ENCODE peak calls at places on chromosome 16, in five cellular contexts. One of them, this sample, is unnamed.

GRCh38 chr16:89599451-89599858 is 14.0 kb upstream of the DPEP1 start:
- DNase-seq in fibroblast of pulmonary artery: no peak
- DNase-seq in BE2C: peak
- DNase-seq in upper lobe of right lung: no peak
- DNase-seq in bronchial epithelial cell: peak
- DNase-seq in this sample: peak

GRCh38 chr16:12874135-12874534 is 27.3 kb upstream of the SHISA9 start:
- DNase-seq in BE2C: no peak
- DNase-seq in upper lobe of right lung: no peak
- DNase-seq in fibroblast of pulmonary artery: peak
- DNase-seq in bronchial epithelial cell: peak
- DNase-seq in this sample: no peak

GRCh38 chr16:8996891-8997290 is 33.2 kb upstream of the USP7 start:
- DNase-seq in bronchial epithelial cell: no peak
- DNase-seq in upper lobe of right lung: no peak
- DNase-seq in fibroblast of pulmonary artery: peak
- DNase-seq in BE2C: peak
- DNase-seq in this sample: no peak

GRCh38 chr16:24778676-24779075 is 49.2 kb downstream of the TNRC6A start:
- DNase-seq in BE2C: no peak
- DNase-seq in upper lobe of right lung: no peak
- DNase-seq in bronchial epithelial cell: no peak
- DNase-seq in fibroblast of pulmonary artery: no peak
- DNase-seq in this sample: no peak

GRCh38 chr16:24753437-24753836 is 24.0 kb downstream of the TNRC6A start:
- DNase-seq in upper lobe of right lung: no peak
- DNase-seq in fibroblast of pulmonary artery: no peak
- DNase-seq in bronchial epithelial cell: peak
- DNase-seq in BE2C: no peak
- DNase-seq in this sample: no peak

GRCh38 chr16:85399583-85400284 is 213.4 kb upstream of the GSE1 start:
- DNase-seq in upper lobe of right lung: peak
- DNase-seq in bronchial epithelial cell: no peak
- DNase-seq in BE2C: peak
- DNase-seq in fibroblast of pulmonary artery: no peak
- DNase-seq in this sample: no peak

GRCh38 chr16:4293822-4294457 is 21.1 kb upstream of the TFAP4 start:
- DNase-seq in upper lobe of right lung: peak
- DNase-seq in fibroblast of pulmonary artery: peak
- DNase-seq in bronchial epithelial cell: peak
- DNase-seq in BE2C: peak
- DNase-seq in this sample: no peak

GRCh38 chr16:3661311-3661710 is 6.8 kb downstream of the DNASE1 start:
- DNase-seq in bronchial epithelial cell: no peak
- DNase-seq in BE2C: no peak
- DNase-seq in fibroblast of pulmonary artery: no peak
- DNase-seq in upper lobe of right lung: no peak
- DNase-seq in this sample: no peak

GRCh38 chr16:4673387-4674046 is 19.8 kb upstream of the NUDT16L1 start:
- DNase-seq in BE2C: no peak
- DNase-seq in bronchial epithelial cell: no peak
- DNase-seq in upper lobe of right lung: no peak
- DNase-seq in fibroblast of pulmonary artery: no peak
- DNase-seq in this sample: no peak

GRCh38 chr16:46908540-46909372 is 24.6 kb downstream of the GPT2 start:
- DNase-seq in upper lobe of right lung: no peak
- DNase-seq in BE2C: peak
- DNase-seq in fibroblast of pulmonary artery: peak
- DNase-seq in bronchial epithelial cell: peak
- DNase-seq in this sample: peak

GRCh38 chr16:495127-495748 is 32.3 kb upstream of the CAPN15 start:
- DNase-seq in bronchial epithelial cell: peak
- DNase-seq in BE2C: peak
- DNase-seq in upper lobe of right lung: no peak
- DNase-seq in fibroblast of pulmonary artery: peak
- DNase-seq in this sample: peak

GRCh38 chr16:81500833-81501521 is 56.4 kb downstream of the CMIP start:
- DNase-seq in fibroblast of pulmonary artery: no peak
- DNase-seq in BE2C: no peak
- DNase-seq in bronchial epithelial cell: peak
- DNase-seq in upper lobe of right lung: no peak
- DNase-seq in this sample: no peak

GRCh38 chr16:54585966-54586365 is 299.4 kb upstream of the IRX3 start:
- DNase-seq in bronchial epithelial cell: no peak
- DNase-seq in BE2C: no peak
- DNase-seq in fibroblast of pulmonary artery: no peak
- DNase-seq in upper lobe of right lung: no peak
- DNase-seq in this sample: no peak

GRCh38 chr16:28534542-28535373 is 4.0 kb downstream of the NUPR1 start:
- DNase-seq in fibroblast of pulmonary artery: peak
- DNase-seq in bronchial epithelial cell: no peak
- DNase-seq in upper lobe of right lung: peak
- DNase-seq in BE2C: no peak
- DNase-seq in this sample: no peak

GRCh38 chr16:85231959-85232358 is 119.7 kb upstream of the CIBAR2 start:
- DNase-seq in bronchial epithelial cell: no peak
- DNase-seq in BE2C: peak
- DNase-seq in fibroblast of pulmonary artery: peak
- DNase-seq in upper lobe of right lung: no peak
- DNase-seq in this sample: no peak

GRCh38 chr16:89330177-89330856 is 112.8 kb downstream of the ZNF778 start:
- DNase-seq in bronchial epithelial cell: peak
- DNase-seq in BE2C: no peak
- DNase-seq in upper lobe of right lung: peak
- DNase-seq in fibroblast of pulmonary artery: peak
- DNase-seq in this sample: no peak

GRCh38 chr16:50245417-50246298 is 20.7 kb upstream of the ADCY7 start:
- DNase-seq in BE2C: peak
- DNase-seq in bronchial epithelial cell: peak
- DNase-seq in fibroblast of pulmonary artery: peak
- DNase-seq in upper lobe of right lung: peak
- DNase-seq in this sample: peak
- TF ChIP-seq CTCF in BE2C: peak
- TF ChIP-seq CTCF in bronchial epithelial cell: no peak
- TF ChIP-seq CTCF in fibroblast of pulmonary artery: no peak
- TF ChIP-seq CTCF in upper lobe of right lung: peak
- TF ChIP-seq CTCF in this sample: peak

GRCh38 chr16:72952404-72953301 is 95.3 kb downstream of the ZFHX3 start:
- DNase-seq in upper lobe of right lung: no peak
- DNase-seq in bronchial epithelial cell: no peak
- DNase-seq in BE2C: no peak
- DNase-seq in fibroblast of pulmonary artery: peak
- DNase-seq in this sample: no peak
- TF ChIP-seq CTCF in upper lobe of right lung: no peak
- TF ChIP-seq CTCF in bronchial epithelial cell: no peak
- TF ChIP-seq CTCF in BE2C: no peak
- TF ChIP-seq CTCF in fibroblast of pulmonary artery: no peak
- TF ChIP-seq CTCF in this sample: no peak

GRCh38 chr16:14489460-14489859 is 140.6 kb downstream of the PARN start:
- DNase-seq in bronchial epithelial cell: no peak
- DNase-seq in BE2C: peak
- DNase-seq in fibroblast of pulmonary artery: no peak
- DNase-seq in upper lobe of right lung: no peak
- DNase-seq in this sample: peak
- TF ChIP-seq CTCF in bronchial epithelial cell: no peak
- TF ChIP-seq CTCF in BE2C: peak
- TF ChIP-seq CTCF in fibroblast of pulmonary artery: peak
- TF ChIP-seq CTCF in upper lobe of right lung: no peak
- TF ChIP-seq CTCF in this sample: no peak

DNA sequence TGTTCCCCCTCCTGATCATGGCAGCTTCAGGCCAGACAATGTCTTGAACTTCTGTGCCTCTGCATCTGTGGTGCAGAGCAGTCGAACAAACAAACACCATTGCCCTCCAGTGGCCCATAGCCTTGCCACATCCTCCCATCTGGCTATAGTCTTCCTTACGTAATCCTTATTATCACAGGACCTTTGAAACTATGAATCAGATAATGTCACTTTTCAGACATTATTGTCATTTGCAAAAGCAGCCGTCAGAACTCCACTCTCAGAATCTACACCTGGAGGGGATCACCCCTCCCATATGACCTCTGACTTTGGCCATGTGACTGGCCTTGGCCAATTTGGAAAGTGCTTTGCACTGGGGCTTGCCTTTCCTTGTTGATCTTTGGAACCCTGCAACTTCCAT is 387.3 kb downstream of the MAF start:
- DNase-seq in bronchial epithelial cell: no peak
- DNase-seq in BE2C: no peak
- DNase-seq in upper lobe of right lung: no peak
- DNase-seq in fibroblast of pulmonary artery: no peak
- DNase-seq in this sample: no peak
- TF ChIP-seq CTCF in bronchial epithelial cell: no peak
- TF ChIP-seq CTCF in BE2C: no peak
- TF ChIP-seq CTCF in upper lobe of right lung: peak
- TF ChIP-seq CTCF in fibroblast of pulmonary artery: no peak
- TF ChIP-seq CTCF in this sample: no peak

GRCh38 chr16:35431829-35432663 is 1972.6 kb downstream of the TP53TG3F start:
- DNase-seq in BE2C: peak
- DNase-seq in bronchial epithelial cell: no peak
- DNase-seq in upper lobe of right lung: peak
- DNase-seq in fibroblast of pulmonary artery: no peak
- DNase-seq in this sample: peak
- TF ChIP-seq CTCF in BE2C: peak
- TF ChIP-seq CTCF in bronchial epithelial cell: peak
- TF ChIP-seq CTCF in upper lobe of right lung: peak
- TF ChIP-seq CTCF in fibroblast of pulmonary artery: peak
- TF ChIP-seq CTCF in this sample: peak

GRCh38 chr16:56269824-56270684 is 78.8 kb downstream of the GNAO1 start:
- DNase-seq in BE2C: peak
- DNase-seq in fibroblast of pulmonary artery: peak
- DNase-seq in bronchial epithelial cell: no peak
- DNase-seq in upper lobe of right lung: peak
- DNase-seq in this sample: no peak
- TF ChIP-seq CTCF in BE2C: peak
- TF ChIP-seq CTCF in fibroblast of pulmonary artery: peak
- TF ChIP-seq CTCF in bronchial epithelial cell: no peak
- TF ChIP-seq CTCF in upper lobe of right lung: no peak
- TF ChIP-seq CTCF in this sample: no peak

GRCh38 chr16:53356478-53357207 is 77.6 kb upstream of the RBL2 start:
- DNase-seq in BE2C: no peak
- DNase-seq in bronchial epithelial cell: no peak
- DNase-seq in upper lobe of right lung: no peak
- DNase-seq in fibroblast of pulmonary artery: no peak
- DNase-seq in this sample: no peak
- TF ChIP-seq CTCF in BE2C: peak
- TF ChIP-seq CTCF in bronchial epithelial cell: no peak
- TF ChIP-seq CTCF in upper lobe of right lung: no peak
- TF ChIP-seq CTCF in fibroblast of pulmonary artery: no peak
- TF ChIP-seq CTCF in this sample: no peak

GRCh38 chr16:27515874-27516353 is 33.8 kb downstream of the GTF3C1 start:
- DNase-seq in upper lobe of right lung: no peak
- DNase-seq in fibroblast of pulmonary artery: peak
- DNase-seq in BE2C: peak
- DNase-seq in bronchial epithelial cell: peak
- DNase-seq in this sample: peak
- TF ChIP-seq CTCF in upper lobe of right lung: peak
- TF ChIP-seq CTCF in fibroblast of pulmonary artery: peak
- TF ChIP-seq CTCF in BE2C: peak
- TF ChIP-seq CTCF in bronchial epithelial cell: peak
- TF ChIP-seq CTCF in this sample: peak

GRCh38 chr16:67281536-67282446 is 2.5 kb downstream of the PLEKHG4 start:
- DNase-seq in bronchial epithelial cell: no peak
- DNase-seq in fibroblast of pulmonary artery: no peak
- DNase-seq in BE2C: no peak
- DNase-seq in upper lobe of right lung: no peak
- DNase-seq in this sample: no peak

GRCh38 chr16:67282447-67282805 is 3.1 kb downstream of the PLEKHG4 start:
- DNase-seq in bronchial epithelial cell: no peak
- DNase-seq in fibroblast of pulmonary artery: no peak
- DNase-seq in upper lobe of right lung: no peak
- DNase-seq in BE2C: no peak
- DNase-seq in this sample: no peak

GRCh38 chr16:67283826-67284555 is 4.7 kb downstream of the PLEKHG4 start:
- DNase-seq in bronchial epithelial cell: no peak
- DNase-seq in BE2C: no peak
- DNase-seq in fibroblast of pulmonary artery: no peak
- DNase-seq in upper lobe of right lung: no peak
- DNase-seq in this sample: no peak

GRCh38 chr16:67284699-67285646 is 5.6 kb downstream of the PLEKHG4 start:
- DNase-seq in upper lobe of right lung: no peak
- DNase-seq in fibroblast of pulmonary artery: peak
- DNase-seq in bronchial epithelial cell: peak
- DNase-seq in BE2C: peak
- DNase-seq in this sample: peak

DNA sequence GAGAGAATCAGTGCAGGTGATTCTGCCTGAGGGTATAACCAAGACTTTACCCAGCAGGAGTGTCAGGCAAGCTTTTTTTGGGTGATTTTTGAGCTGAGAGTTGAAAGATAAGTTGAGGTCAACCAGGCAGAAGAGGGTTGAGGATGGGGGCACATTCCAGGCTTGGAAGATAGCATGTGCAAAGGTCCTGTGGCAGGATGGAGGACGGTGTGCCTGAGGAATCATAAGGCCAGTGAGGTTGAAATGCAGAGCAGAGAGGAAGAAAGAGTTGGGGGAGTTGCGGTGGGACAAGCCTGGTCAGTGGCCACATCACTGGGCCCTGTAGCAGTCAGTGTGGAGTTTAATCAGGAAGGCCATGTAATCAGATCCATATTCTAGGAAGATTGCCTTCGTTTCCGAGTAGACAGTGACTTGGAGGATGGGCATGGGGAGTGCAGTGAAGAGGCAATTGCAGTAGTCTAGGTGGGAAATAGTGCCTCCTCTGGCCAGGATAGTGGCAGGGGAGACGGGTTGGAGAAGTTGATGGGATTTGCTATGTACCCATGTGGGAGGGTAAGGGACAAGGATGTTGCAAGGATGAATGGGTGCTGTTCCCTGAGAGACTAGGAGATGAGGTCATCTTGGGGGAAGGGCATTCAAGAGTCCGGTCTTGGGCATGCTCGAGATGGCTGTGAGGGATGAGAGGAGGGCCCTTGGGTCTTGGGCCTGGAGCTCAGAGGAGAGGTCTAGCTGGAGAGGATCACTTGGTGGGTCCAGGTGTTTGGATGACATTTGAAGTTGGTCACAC is 3.9 kb downstream of the PLEKHG4 start:
- DNase-seq in fibroblast of pulmonary artery: peak
- DNase-seq in upper lobe of right lung: no peak
- DNase-seq in BE2C: no peak
- DNase-seq in bronchial epithelial cell: peak
- DNase-seq in this sample: no peak
- TF ChIP-seq CTCF in fibroblast of pulmonary artery: peak
- TF ChIP-seq CTCF in upper lobe of right lung: no peak
- TF ChIP-seq CTCF in BE2C: no peak
- TF ChIP-seq CTCF in bronchial epithelial cell: no peak
- TF ChIP-seq CTCF in this sample: no peak